ENCODE peak calls at places on chromosomes 2 and 18, in seven cellular contexts. R is T-helper 9 cell, J is HTR-8/SVneo, N is naive B cell, A is amniotic epithelial cell, Y is NCI-H345, F is AG04450. I is an unnamed sample.

GRCh38 chr2:11305958-11306357 is 38.5 kb downstream of the ROCK2 start:
- DNase-seq in N (no peak), A (peak; percentile 87), R (no peak), Y (no peak), F (peak; percentile 54), J (peak; percentile 12), I (no peak)

GRCh38 chr2:24411488-24412146 is 51.3 kb upstream of the ITSN2 start:
- DNase-seq in J (no peak), N (no peak), R (no peak), F (no peak), A (no peak), Y (no peak), I (no peak)

GRCh38 chr2:8408560-8409460 is 273.0 kb upstream of the ID2 start:
- DNase-seq in R (no peak), A (no peak), Y (no peak), J (no peak), N (no peak), F (no peak), I (no peak)

GRCh38 chr18:11163668-11164067 is 14.3 kb upstream of the PIEZO2 start:
- DNase-seq in R (no peak), A (peak; percentile 29), Y (no peak), J (no peak), N (no peak), F (no peak), I (no peak)

GRCh38 chr2:11379558-11379957 is 35.1 kb upstream of the ROCK2 start:
- DNase-seq in A (peak; percentile 25), R (no peak), F (peak; percentile 21), N (no peak), Y (no peak), J (no peak), I (no peak)

GRCh38 chr2:18214936-18215335 is 336.5 kb downstream of the KCNS3 start:
- DNase-seq in A (peak; percentile 8), N (no peak), Y (no peak), F (no peak), J (no peak), R (no peak), I (no peak)

GRCh38 chr2:208010501-208010900 is 14.8 kb downstream of the PLEKHM3 start:
- DNase-seq in N (no peak), R (no peak), F (no peak), A (no peak), J (no peak), Y (no peak), I (no peak)

GRCh38 chr2:109448946-109449788 is 164.6 kb downstream of the SEPTIN10 start:
- DNase-seq in N (no peak), A (no peak), F (no peak), R (no peak), J (no peak), Y (no peak), I (peak; percentile 17)

GRCh38 chr2:118006861-118007260 is 7.0 kb downstream of the CCDC93 start:
- DNase-seq in J (no peak), A (no peak), Y (no peak), R (no peak), F (no peak), N (no peak), I (no peak)

GRCh38 chr2:223041527-223042109 is 10.4 kb upstream of the KCNE4 start:
- DNase-seq in A (peak; percentile 94), F (peak; percentile 93), Y (peak; percentile 27), J (peak; percentile 87), R (no peak), N (no peak), I (peak; percentile 5)

GRCh38 chr2:195594248-195594647 is 62.8 kb upstream of the SLC39A10 start:
- DNase-seq in A (no peak), J (no peak), N (peak; percentile 11), F (no peak), Y (no peak), R (no peak), I (no peak)

GRCh38 chr2:128638741-128639477 is 320.2 kb upstream of the HS6ST1 start:
- DNase-seq in J (no peak), Y (peak; percentile 73), N (no peak), A (peak; percentile 3), R (no peak), F (no peak), I (no peak)

GRCh38 chr2:30731706-30732105 is 75.5 kb downstream of the CAPN13 start:
- DNase-seq in Y (no peak), N (no peak), J (no peak), A (no peak), F (no peak), R (no peak), I (no peak)

GRCh38 chr2:37361416-37361815 is 17.0 kb downstream of the QPCT start:
- DNase-seq in A (no peak), Y (no peak), N (no peak), R (no peak), J (no peak), F (no peak), I (no peak)

GRCh38 chr2:219442206-219443015 is 7.8 kb downstream of the SPEG start:
- DNase-seq in N (no peak), F (no peak), R (no peak), A (no peak), Y (peak; percentile 11), J (no peak), I (no peak)

GRCh38 chr2:150477347-150477746 is 10.1 kb downstream of the RND3 start:
- DNase-seq in R (no peak), J (no peak), N (no peak), F (no peak), A (peak; percentile 41), Y (no peak), I (no peak)

GRCh38 chr2:125471963-125472362 is 1184.0 kb upstream of the GYPC start:
- DNase-seq in F (peak; percentile 10), Y (no peak), N (no peak), A (peak; percentile 7), J (no peak), R (no peak), I (peak; percentile 21)

GRCh38 chr18:78558948-78559347 is 420.7 kb upstream of the SALL3 start:
- DNase-seq in A (no peak), R (no peak), F (no peak), J (no peak), Y (peak; percentile 52), N (no peak), I (no peak)

GRCh38 chr2:109463891-109464290 is 149.9 kb downstream of the SEPTIN10 start:
- DNase-seq in N (no peak), R (no peak), A (no peak), J (no peak), Y (no peak), F (no peak), I (no peak)

GRCh38 chr2:222033541-222033940 is 265.3 kb downstream of the PAX3 start:
- DNase-seq in J (no peak), N (no peak), Y (no peak), A (peak; percentile 94), R (no peak), F (no peak), I (no peak)

GRCh38 chr2:64439194-64439593 is 14.8 kb upstream of the LGALSL start:
- DNase-seq in J (no peak), Y (no peak), F (no peak), N (no peak), R (no peak), A (no peak), I (no peak)

GRCh38 chr2:40004336-40004735 is 225.3 kb upstream of the THUMPD2 start:
- DNase-seq in N (no peak), A (no peak), F (no peak), Y (no peak), R (no peak), J (no peak), I (no peak)

GRCh38 chr2:167196461-167197252 is 308.4 kb downstream of the XIRP2 start:
- DNase-seq in F (peak; percentile 27), N (no peak), J (no peak), A (peak; percentile 12), Y (peak; percentile 89), R (no peak), I (peak; percentile 56)

GRCh38 chr2:60353406-60353800 is 200.1 kb downstream of the BCL11A start:
- DNase-seq in R (no peak), Y (no peak), J (no peak), N (no peak), F (no peak), A (no peak), I (no peak)

GRCh38 chr2:72341639-72342038 is 194.0 kb upstream of the CYP26B1 start:
- DNase-seq in F (no peak), R (no peak), N (no peak), A (no peak), Y (no peak), J (no peak), I (no peak)

GRCh38 chr2:201984800-201985525 is 48.7 kb upstream of the FZD7 start:
- DNase-seq in Y (peak; percentile 78), N (no peak), R (no peak), J (no peak), A (no peak), F (no peak), I (no peak)

GRCh38 chr2:19804861-19805260 is 96.9 kb downstream of the TTC32 start:
- DNase-seq in R (no peak), F (no peak), A (no peak), N (no peak), J (no peak), Y (no peak), I (no peak)

GRCh38 chr2:174752403-174753037 is 11.8 kb downstream of the CHRNA1 start:
- DNase-seq in F (no peak), A (no peak), N (peak; percentile 40), J (no peak), R (peak; percentile 10), Y (no peak), I (no peak)

GRCh38 chr2:227154976-227155375 is 9.0 kb downstream of the COL4A4 start:
- DNase-seq in R (no peak), F (peak; percentile 1), J (no peak), N (no peak), A (peak; percentile 55), Y (no peak), I (no peak)

GRCh38 chr2:238725298-238725697 is 122.6 kb upstream of the TWIST2 start:
- DNase-seq in J (no peak), R (no peak), F (no peak), A (no peak), N (no peak), Y (no peak), I (no peak)

GRCh38 chr2:19349911-19350677 is 8.3 kb downstream of the OSR1 start:
- DNase-seq in A (peak; percentile 45), N (no peak), Y (peak; percentile 39), J (no peak), R (peak; percentile 59), F (no peak), I (no peak)

GRCh38 chr2:83613178-83613577 is 845.9 kb downstream of the SUCLG1 start:
- DNase-seq in Y (no peak), F (no peak), J (no peak), R (no peak), N (no peak), A (no peak), I (no peak)

GRCh38 chr18:11153096-11153495 is 3.7 kb upstream of the PIEZO2 start:
- DNase-seq in Y (no peak), N (no peak), A (no peak), J (no peak), R (no peak), F (no peak), I (no peak)

GRCh38 chr2:176567361-176567760 is 298.1 kb downstream of the MTX2 start:
- DNase-seq in Y (no peak), J (no peak), R (no peak), A (no peak), N (no peak), F (no peak), I (no peak)

GRCh38 chr18:9069482-9070059 is 32.9 kb upstream of the NDUFV2 start:
- DNase-seq in R (no peak), Y (no peak), A (no peak), J (no peak), N (no peak), F (no peak), I (no peak)

I was measured in NCI-H2171.